ENCODE peak calls at places on chromosome 16, in four cellular contexts. E is AG09309, J is fibroblast of pulmonary artery, G is lung. N is an unnamed sample.

GRCh38 chr16:84323626-84324025 is 28.9 kb downstream of the WFDC1 start:
- DNase-seq in E (no peak), J (peak; percentile 11), G (no peak), N (no peak)

GRCh38 chr16:25258856-25259179 is 1.2 kb upstream of the ZKSCAN2 start:
- DNase-seq in E (no peak), J (no peak), G (no peak), N (no peak)

GRCh38 chr16:2148714-2149629 is 547 bp downstream of the RAB26 start:
- DNase-seq in E (no peak), J (no peak), G (no peak), N (no peak)

GRCh38 chr16:50781043-50781442 is 39.2 kb downstream of the CYLD start:
- DNase-seq in E (no peak), J (no peak), G (no peak), N (no peak)

GRCh38 chr16:19809121-19809635 is 75.5 kb downstream of the GPRC5B start:
- DNase-seq in E (no peak), J (peak; percentile 27), G (no peak), N (no peak)

GRCh38 chr16:77585852-77586251 is 136.5 kb upstream of the NUDT7 start:
- DNase-seq in E (no peak), J (peak; percentile 49), G (no peak), N (peak; percentile 51)

GRCh38 chr16:27429981-27430441 is 28.0 kb downstream of the IL21R start:
- DNase-seq in E (no peak), J (no peak), G (peak; percentile 24), N (no peak)

GRCh38 chr16:77767826-77768225 is 20.5 kb upstream of the VAT1L start:
- DNase-seq in E (no peak), J (no peak), G (no peak), N (no peak)

GRCh38 chr16:87395181-87395842 is 3.2 kb downstream of the MAP1LC3B start:
- DNase-seq in E (no peak), J (no peak), G (no peak), N (no peak)

GRCh38 chr16:54690710-54691109 is 240.0 kb upstream of the IRX5 start:
- DNase-seq in E (no peak), J (no peak), G (no peak), N (no peak)

GRCh38 chr16:31242197-31242596 is 17.6 kb upstream of the ITGAM start:
- DNase-seq in E (no peak), J (peak; percentile 25), G (no peak), N (peak; percentile 28)

GRCh38 chr16:19874026-19874425 is 10.6 kb downstream of the GPRC5B start:
- DNase-seq in E (no peak), J (no peak), G (no peak), N (peak; percentile 40)

GRCh38 chr16:64951681-64952080 is 170.2 kb downstream of the CDH11 start:
- DNase-seq in E (no peak), J (no peak), G (no peak), N (no peak)

GRCh38 chr16:15464401-15465186 is 30.2 kb downstream of the BMERB1 start:
- DNase-seq in E (no peak), J (no peak), G (no peak), N (no peak)

GRCh38 chr16:84478172-84478948 is 26.1 kb downstream of the MEAK7 start:
- DNase-seq in E (peak; percentile 42), J (peak; percentile 20), G (no peak), N (peak; percentile 61)

GRCh38 chr16:5071681-5072333 is at the start of gene ALG1:
- DNase-seq in E (peak; percentile 35), J (peak; percentile 90), G (peak; percentile 90), N (peak; percentile 87)
- TF ChIP-seq CTCF in E (no peak), J (no peak), G (no peak), N (no peak)

DNA sequence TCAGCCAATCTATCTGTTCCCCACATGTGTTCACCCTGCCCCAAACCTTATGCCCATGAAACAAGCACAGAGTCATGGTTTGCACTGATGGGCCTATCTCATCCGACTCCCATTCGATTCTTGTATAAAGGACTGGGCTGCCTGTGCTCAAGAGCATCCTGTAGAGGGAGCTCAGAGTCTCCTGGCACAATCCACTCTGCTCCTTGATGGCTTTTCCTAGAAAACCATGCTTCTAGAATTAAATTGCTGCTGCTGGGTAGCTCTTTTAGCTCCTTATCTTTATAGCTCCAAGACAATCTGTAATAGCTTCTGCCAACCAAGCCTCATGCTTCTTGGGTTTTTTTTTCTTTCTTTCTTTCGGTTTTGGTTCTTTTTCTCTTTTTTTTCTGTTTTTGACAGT is 9.7 kb downstream of the ZNF19 start:
- DNase-seq in E (no peak), J (peak; percentile 53), G (no peak), N (peak; percentile 33)
- TF ChIP-seq CTCF in E (peak; percentile 53), J (peak; percentile 70), G (no peak), N (peak; percentile 50)

GRCh38 chr16:3264137-3265036 is 8.0 kb upstream of the MEFV start:
- DNase-seq in E (peak; percentile 91), J (peak; percentile 98), G (peak; percentile 98), N (peak; percentile 96)
- TF ChIP-seq CTCF in E (peak; percentile 43), J (peak; percentile 11), G (no peak), N (peak; percentile 35)

GRCh38 chr16:56349086-56349415 is 76.3 kb downstream of the AMFR start:
- DNase-seq in E (no peak), J (no peak), G (no peak), N (no peak)
- TF ChIP-seq CTCF in E (no peak), J (no peak), G (no peak), N (no peak)

GRCh38 chr16:73387979-73388378 is 340.1 kb upstream of the ZFHX3 start:
- DNase-seq in E (no peak), J (no peak), G (no peak), N (no peak)

GRCh38 chr16:73390936-73391335 is 343.0 kb upstream of the ZFHX3 start:
- DNase-seq in E (peak; percentile 88), J (no peak), G (no peak), N (no peak)

GRCh38 chr16:73385701-73386100 is 337.8 kb upstream of the ZFHX3 start:
- DNase-seq in E (no peak), J (no peak), G (no peak), N (no peak)

GRCh38 chr16:73390491-73390890 is 342.6 kb upstream of the ZFHX3 start:
- DNase-seq in E (no peak), J (no peak), G (no peak), N (no peak)

DNA sequence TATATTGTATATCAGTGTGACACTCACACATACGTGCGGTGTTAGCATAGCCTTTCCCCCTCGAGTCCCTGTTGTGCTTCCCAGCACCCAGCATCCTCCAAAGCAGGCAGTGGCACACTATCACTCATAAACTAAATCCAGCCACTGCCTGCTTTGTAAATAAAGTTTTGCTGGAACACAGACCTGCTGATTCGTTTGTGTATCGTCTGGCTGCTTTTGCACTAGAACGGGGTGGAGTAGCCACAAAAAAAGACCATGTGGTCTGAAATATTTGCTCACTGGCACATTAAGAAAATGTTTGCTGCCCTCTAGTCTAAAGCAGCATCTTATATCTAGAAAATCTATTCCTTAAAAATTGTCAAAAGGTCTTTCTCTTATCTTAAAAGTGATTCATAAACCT is 341.1 kb upstream of the ZFHX3 start:
- DNase-seq in E (no peak), J (no peak), G (no peak), N (no peak)
- TF ChIP-seq CTCF in E (no peak), J (no peak), G (no peak), N (no peak)

GRCh38 chr16:23967018-23967417 is 131.2 kb downstream of the PRKCB start:
- DNase-seq in E (no peak), J (no peak), G (no peak), N (no peak)
- TF ChIP-seq CTCF in E (no peak), J (no peak), G (no peak), N (no peak)

GRCh38 chr16:6032438-6032837 is 934.8 kb upstream of the EEF2KMT start:
- DNase-seq in E (no peak), J (no peak), G (no peak), N (no peak)
- TF ChIP-seq CTCF in E (no peak), J (no peak), G (no peak), N (no peak)

DNA sequence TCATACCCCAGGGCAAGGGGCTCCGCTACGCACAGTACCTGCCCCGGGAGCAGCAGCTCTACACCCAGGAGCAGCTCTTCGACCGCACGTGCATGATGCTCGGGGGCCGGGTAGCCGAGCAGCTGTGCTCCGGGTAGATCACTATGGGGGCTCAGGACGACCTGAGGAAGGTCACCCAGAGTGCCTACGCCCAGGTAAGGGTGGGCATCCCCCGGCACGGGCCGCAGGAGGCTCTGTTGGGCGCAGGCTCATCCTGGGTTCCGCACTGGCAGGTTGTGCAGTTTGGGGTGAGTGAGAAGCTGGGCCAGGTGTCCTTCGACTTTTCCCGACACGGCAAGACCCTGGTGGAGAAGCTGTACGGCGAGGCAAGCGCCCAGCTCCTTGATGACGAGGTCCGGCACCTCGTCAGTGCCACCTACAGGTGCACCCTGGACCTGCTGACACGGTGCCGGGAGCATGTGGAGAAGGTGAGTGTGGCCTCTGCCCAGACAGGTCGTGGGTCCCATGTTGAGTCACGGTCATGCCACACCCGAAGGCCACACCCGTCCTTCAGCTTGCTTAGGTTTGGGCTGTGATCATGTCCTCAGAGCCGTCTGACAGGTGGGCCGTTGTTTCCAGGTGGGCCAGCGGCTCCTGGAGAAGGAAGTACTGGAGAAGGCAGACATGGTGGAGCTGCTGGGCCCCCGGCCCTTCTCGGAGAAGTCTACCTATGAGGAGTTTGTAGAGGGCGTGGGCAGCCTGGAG is 19.3 kb downstream of the DBNDD1 start:
- DNase-seq in E (no peak), J (no peak), G (no peak), N (no peak)
- TF ChIP-seq CTCF in E (no peak), J (no peak), G (no peak), N (no peak)

GRCh38 chr16:23835390-23836077 is at the start of gene PRKCB:
- DNase-seq in E (no peak), J (peak; percentile 31), G (peak; percentile 74), N (peak; percentile 5)

GRCh38 chr16:23836078-23836403 is 258 bp downstream of the PRKCB start:
- DNase-seq in E (no peak), J (no peak), G (no peak), N (no peak)

GRCh38 chr16:23838485-23839142 is 2.8 kb downstream of the PRKCB start:
- DNase-seq in E (no peak), J (no peak), G (no peak), N (no peak)

GRCh38 chr16:23837553-23838308 is 1.9 kb downstream of the PRKCB start:
- DNase-seq in E (no peak), J (no peak), G (no peak), N (no peak)

DNA sequence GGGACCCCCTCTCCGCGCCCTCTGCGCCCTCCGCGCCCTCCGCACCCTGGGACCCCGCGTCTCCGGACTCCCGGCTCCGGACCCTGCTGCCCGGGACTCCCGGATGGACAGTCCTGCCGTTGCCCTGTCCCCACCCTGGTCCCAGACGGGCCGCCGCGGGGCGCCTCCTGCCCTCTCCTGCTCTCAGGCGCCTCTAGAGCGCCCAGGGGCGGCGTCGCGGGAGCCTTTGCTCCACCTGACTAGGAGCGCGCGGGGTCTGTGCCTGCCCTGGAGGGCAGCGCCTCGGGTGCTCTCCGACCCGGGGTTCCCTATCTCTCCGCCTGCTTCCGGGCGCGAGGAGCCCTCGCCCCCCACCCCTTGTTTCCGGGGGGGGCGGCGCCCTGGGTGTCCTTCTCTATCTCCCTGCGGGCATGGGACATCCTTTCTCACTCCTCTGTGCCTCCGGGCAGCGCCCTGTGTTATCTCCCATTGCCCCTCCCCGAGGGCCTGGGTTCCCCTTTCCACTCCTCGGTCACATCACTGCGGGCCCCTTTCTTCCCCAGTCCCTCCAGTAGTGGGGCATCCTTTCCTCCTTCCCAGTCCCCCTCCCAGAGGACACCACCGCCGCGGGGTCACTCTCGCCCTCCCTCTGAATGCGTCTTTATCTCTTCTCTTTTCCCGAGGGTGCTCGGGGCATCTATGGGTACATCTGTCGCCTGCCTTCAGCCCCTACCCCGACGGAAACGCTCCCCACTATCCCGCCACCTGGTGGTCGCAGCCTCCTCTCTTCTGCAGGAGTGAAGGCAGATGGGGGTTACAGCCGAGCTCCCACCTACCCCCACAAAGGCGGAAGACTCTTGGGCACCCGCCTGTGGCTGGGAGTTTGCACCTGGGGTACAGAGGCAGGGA is 865 bp downstream of the PRKCB start:
- DNase-seq in E (no peak), J (no peak), G (peak; percentile 31), N (no peak)
- TF ChIP-seq CTCF in E (no peak), J (no peak), G (no peak), N (no peak)